ENCODE peak calls at places on chromosomes 5 and 9, in eight cellular contexts. C is activated T-cell treated with anti-CD3 and anti-CD28 coated beads for 4 hours; T is NAMALWA; E is cardiac muscle cell; N is naive thymus-derived CD8-positive, alpha-beta T cell; K is HEK293T; S is activated naive CD8-positive, alpha-beta T cell treated with anti-CD3 and anti-CD28 coated beads for 36 hours; W is KBM-7. X is an unnamed sample.

GRCh38 chr5:147223951-147224791 is 10.7 kb upstream of the STK32A start:
- DNase-seq in C (no peak), T (peak), E (peak), N (no peak), K (peak), S (no peak), W (peak), X (peak)

GRCh38 chr9:5453673-5454072 is 3.3 kb downstream of the CD274 start:
- DNase-seq in C (no peak), T (no peak), E (no peak), N (no peak), K (no peak), S (no peak), W (no peak), X (peak)

GRCh38 chr5:68007446-68007845 is 208.1 kb upstream of the PIK3R1 start:
- DNase-seq in C (no peak), T (peak), E (no peak), N (no peak), K (no peak), S (no peak), W (peak), X (peak)

GRCh38 chr5:61167382-61167781 is 5.1 kb upstream of the SMIM15 start:
- DNase-seq in C (no peak), T (no peak), E (no peak), N (no peak), K (peak), S (no peak), W (peak), X (peak)

GRCh38 chr5:179793470-179794139 is at the start of gene LTC4S:
- DNase-seq in C (no peak), T (no peak), E (no peak), N (peak), K (no peak), S (peak), W (peak), X (peak)

GRCh38 chr9:3323714-3324113 is 202.1 kb downstream of the RFX3 start:
- DNase-seq in C (no peak), T (no peak), E (no peak), N (no peak), K (no peak), S (no peak), W (no peak), X (no peak)

GRCh38 chr5:37437716-37438115 is 58.6 kb downstream of the WDR70 start:
- DNase-seq in C (no peak), T (no peak), E (no peak), N (no peak), K (no peak), S (no peak), W (no peak), X (no peak)

GRCh38 chr5:134540747-134541733 is 15.6 kb downstream of the JADE2 start:
- DNase-seq in C (no peak), T (no peak), E (no peak), N (no peak), K (no peak), S (no peak), W (no peak), X (no peak)

GRCh38 chr5:179558912-179559279 is 8.5 kb downstream of the RUFY1 start:
- DNase-seq in C (no peak), T (peak), E (peak), N (peak), K (peak), S (no peak), W (no peak), X (no peak)

GRCh38 chr9:109880276-109881169 is 100.5 kb downstream of the PALM2AKAP2 start:
- DNase-seq in C (peak), T (peak), E (no peak), N (no peak), K (peak), S (peak), W (peak), X (peak)

GRCh38 chr9:77906991-77907390 is 124.6 kb downstream of the GNAQ start:
- DNase-seq in C (no peak), T (no peak), E (no peak), N (no peak), K (no peak), S (no peak), W (no peak), X (no peak)

GRCh38 chr5:1386274-1386717 is 41.4 kb upstream of the CLPTM1L start:
- DNase-seq in C (peak), T (peak), E (peak), N (peak), K (peak), S (peak), W (peak), X (peak)

GRCh38 chr5:5188377-5189020 is 48.4 kb downstream of the ADAMTS16 start:
- DNase-seq in C (no peak), T (no peak), E (no peak), N (no peak), K (no peak), S (no peak), W (no peak), X (no peak)